ENCODE peak calls at places on chromosomes 5 and 9, in ten cellular contexts. O is activated T-cell treated with anti-CD3 and anti-CD28 coated beads for 24 hours; D is NCI-H1417; I is GM12891; J is activated T-helper 2 cell treated with anti-CD3 and anti-CD28 coated beads, Interferon-gamma antibody, Interleukin-2, Interleukin-4, amounts not matched to agents 10 μg/mL and 5 μg/mL and 100 μg/mL, durations not matched to agents 14 hours and 24 hours and 36 hours; L is HTR-8/SVneo; R is germinal center; F is stimulated activated CD8-positive, alpha-beta memory T cell treated with anti-CD3 and anti-CD28 coated beads, Interleukin-15, amount 100 ng/mL, for 4 hours; Q is GM03348; W is HFFc6. U is an unnamed sample.

GRCh38 chr5:4042311-4042710 is 446.7 kb downstream of the IRX1 start:
- DNase-seq in O (no peak), D (no peak), I (no peak), J (no peak), L (no peak), R (no peak), F (no peak), Q (no peak), W (no peak), U (no peak)

GRCh38 chr9:137166242-137167112 is 3.4 kb downstream of the LRRC26 start:
- DNase-seq in O (no peak), D (no peak), I (no peak), J (no peak), L (no peak), R (no peak), F (no peak), Q (no peak), W (no peak), U (no peak)

GRCh38 chr5:62327138-62327537 is 21.1 kb downstream of the KIF2A start:
- DNase-seq in O (no peak), D (no peak), I (no peak), J (no peak), L (no peak), R (no peak), F (no peak), Q (no peak), W (no peak), U (no peak)

GRCh38 chr5:140595538-140595937 is 30.9 kb downstream of the SLC35A4 start:
- DNase-seq in O (no peak), D (no peak), I (no peak), J (no peak), L (no peak), R (no peak), F (no peak), Q (no peak), W (no peak), U (no peak)

GRCh38 chr5:90641528-90641927 is 82.9 kb downstream of the ADGRV1 start:
- DNase-seq in O (no peak), D (no peak), I (no peak), J (no peak), L (no peak), R (no peak), F (no peak), Q (no peak), W (no peak), U (no peak)

GRCh38 chr9:78781681-78782080 is 484.8 kb downstream of the PSAT1 start:
- DNase-seq in O (no peak), D (no peak), I (no peak), J (no peak), L (no peak), R (no peak), F (no peak), Q (peak), W (peak), U (no peak)

GRCh38 chr5:151706906-151707305 is 20.2 kb upstream of the SPARC start:
- DNase-seq in O (no peak), D (no peak), I (no peak), J (no peak), L (no peak), R (no peak), F (no peak), Q (no peak), W (peak), U (no peak)

GRCh38 chr5:22852807-22853670 is at the start of gene CDH12:
- DNase-seq in O (no peak), D (peak), I (no peak), J (no peak), L (peak), R (no peak), F (no peak), Q (peak), W (no peak), U (no peak)

GRCh38 chr5:134550271-134551214 is 25.1 kb downstream of the JADE2 start:
- DNase-seq in O (no peak), D (no peak), I (no peak), J (no peak), L (no peak), R (peak), F (no peak), Q (no peak), W (no peak), U (no peak)

GRCh38 chr9:136565075-136565721 is 19.4 kb upstream of the NOTCH1 start:
- DNase-seq in O (no peak), D (no peak), I (no peak), J (no peak), L (no peak), R (no peak), F (no peak), Q (peak), W (no peak), U (no peak)

GRCh38 chr5:58800410-58800809 is 217.5 kb downstream of the RAB3C start:
- DNase-seq in O (no peak), D (peak), I (no peak), J (no peak), L (no peak), R (no peak), F (no peak), Q (no peak), W (no peak), U (no peak)

GRCh38 chr5:145775893-145776444 is 59.2 kb downstream of the PRELID2 start:
- DNase-seq in O (no peak), D (no peak), I (no peak), J (no peak), L (peak), R (no peak), F (no peak), Q (peak), W (peak), U (peak)

GRCh38 chr5:136769900-136770684 is 404.7 kb upstream of the TRPC7 start:
- DNase-seq in O (no peak), D (peak), I (peak), J (no peak), L (peak), R (peak), F (no peak), Q (peak), W (peak), U (no peak)

GRCh38 chr5:137847699-137848098 is 20.0 kb upstream of the MYOT start:
- DNase-seq in O (no peak), D (no peak), I (no peak), J (no peak), L (no peak), R (no peak), F (no peak), Q (no peak), W (no peak), U (no peak)

GRCh38 chr9:126307306-126308061 is 19.1 kb upstream of the MVB12B start:
- DNase-seq in O (no peak), D (peak), I (no peak), J (no peak), L (no peak), R (no peak), F (no peak), Q (no peak), W (no peak), U (no peak)

GRCh38 chr5:151719228-151719861 is 32.6 kb upstream of the SPARC start:
- DNase-seq in O (no peak), D (no peak), I (no peak), J (no peak), L (no peak), R (no peak), F (no peak), Q (no peak), W (peak), U (peak)

GRCh38 chr5:2761921-2762488 is 10.5 kb upstream of the IRX2 start:
- DNase-seq in O (no peak), D (no peak), I (no peak), J (no peak), L (no peak), R (no peak), F (no peak), Q (no peak), W (no peak), U (no peak)

GRCh38 chr5:138963763-138964371 is 88.7 kb upstream of the LRRTM2 start:
- DNase-seq in O (no peak), D (no peak), I (no peak), J (no peak), L (no peak), R (no peak), F (no peak), Q (no peak), W (no peak), U (no peak)

GRCh38 chr9:104322581-104322980 is 181.5 kb upstream of the OR13F1 start:
- DNase-seq in O (no peak), D (no peak), I (no peak), J (no peak), L (no peak), R (no peak), F (no peak), Q (no peak), W (no peak), U (no peak)

GRCh38 chr5:35990941-35991592 is at the start of gene UGT3A1:
- DNase-seq in O (no peak), D (peak), I (no peak), J (no peak), L (no peak), R (no peak), F (no peak), Q (no peak), W (no peak), U (no peak)

GRCh38 chr5:61673007-61673735 is 341.1 kb downstream of the ZSWIM6 start:
- DNase-seq in O (no peak), D (peak), I (no peak), J (no peak), L (peak), R (peak), F (no peak), Q (peak), W (peak), U (no peak)

GRCh38 chr5:12679731-12680130 is 775.5 kb upstream of the CTNND2 start:
- DNase-seq in O (no peak), D (no peak), I (no peak), J (no peak), L (no peak), R (no peak), F (no peak), Q (no peak), W (no peak), U (no peak)